ENCODE peak calls at places on chromosomes 5 and 9, in nine cellular contexts. I is H7; E is effector memory CD4-positive, alpha-beta T cell; A is hepatocyte; F is mammary epithelial cell; L is IMR-90; O is choroid plexus epithelial cell; D is AG04450; Q is epithelial cell of esophagus. V is an unnamed sample.

GRCh38 chr5:78925102-78925876 is 59.8 kb downstream of the ARSB start:
- DNase-seq in L (no peak), D (no peak), F (no peak), I (no peak), E (no peak), Q (no peak), O (peak; percentile 18), A (no peak), V (no peak)

GRCh38 chr9:96048116-96048953 is 172.8 kb downstream of the ERCC6L2 start:
- DNase-seq in Q (peak; percentile 26), D (no peak), A (peak; percentile 74), L (no peak), F (peak; percentile 19), E (no peak), I (peak; percentile 83), O (no peak), V (no peak)

GRCh38 chr5:164119806-164120440 is 614.5 kb downstream of the MAT2B start:
- DNase-seq in I (peak; percentile 2), A (peak; percentile 5), L (peak; percentile 56), O (peak; percentile 56), E (no peak), D (peak; percentile 4), Q (peak; percentile 61), F (peak; percentile 55), V (no peak)

GRCh38 chr5:3214396-3214795 is 381.2 kb upstream of the IRX1 start:
- DNase-seq in Q (no peak), F (no peak), E (no peak), L (no peak), D (no peak), I (no peak), O (no peak), A (no peak), V (no peak)

GRCh38 chr5:78490709-78491485 is 130.5 kb downstream of the SCAMP1 start:
- DNase-seq in D (no peak), E (no peak), I (no peak), Q (peak; percentile 75), L (peak; percentile 22), F (peak; percentile 25), O (no peak), A (no peak), V (no peak)

GRCh38 chr5:142727736-142728047 is 41.8 kb upstream of the FGF1 start:
- DNase-seq in E (no peak), I (no peak), D (no peak), L (no peak), F (no peak), O (no peak), A (no peak), Q (no peak), V (no peak)

GRCh38 chr5:142143878-142144277 is 35.3 kb downstream of the NDFIP1 start:
- DNase-seq in F (peak; percentile 13), I (peak; percentile 38), E (no peak), L (peak; percentile 58), D (peak; percentile 18), Q (peak; percentile 55), O (peak; percentile 81), A (peak; percentile 38), V (no peak)

GRCh38 chr5:123868267-123868666 is 356.3 kb downstream of the CSNK1G3 start:
- DNase-seq in D (no peak), I (no peak), Q (no peak), F (no peak), A (peak; percentile 31), E (no peak), O (no peak), L (no peak), V (no peak)

GRCh38 chr5:16815432-16815831 is 120.7 kb downstream of the MYO10 start:
- DNase-seq in A (no peak), Q (peak; percentile 39), I (no peak), D (no peak), L (no peak), E (no peak), F (no peak), O (no peak), V (no peak)

GRCh38 chr5:96687812-96688453 is 25.8 kb downstream of the CAST start:
- DNase-seq in L (peak; percentile 76), O (peak; percentile 87), A (peak; percentile 52), D (no peak), I (peak; percentile 40), Q (peak; percentile 68), E (no peak), F (no peak), V (no peak)

GRCh38 chr5:1725641-1726468 is 73.8 kb downstream of the MRPL36 start:
- DNase-seq in O (no peak), Q (no peak), I (peak; percentile 89), L (no peak), A (no peak), E (no peak), D (no peak), F (no peak), V (peak; percentile 50)

GRCh38 chr5:162068412-162068811 is 839 bp downstream of the GABRG2 start:
- DNase-seq in A (peak; percentile 83), L (no peak), Q (peak; percentile 60), D (no peak), O (peak; percentile 0), I (peak; percentile 55), E (no peak), F (peak; percentile 27), V (no peak)

GRCh38 chr5:51376504-51376903 is 6.7 kb upstream of the ISL1 start:
- DNase-seq in Q (no peak), E (no peak), F (no peak), A (no peak), L (no peak), O (no peak), D (no peak), I (no peak), V (no peak)

GRCh38 chr5:124700333-124700732 is 46.1 kb downstream of the ZNF608 start:
- DNase-seq in A (no peak), Q (no peak), L (no peak), I (no peak), O (no peak), E (no peak), F (no peak), D (no peak), V (no peak)

GRCh38 chr5:54254482-54255198 is 55.7 kb downstream of the ARL15 start:
- DNase-seq in D (no peak), I (no peak), A (peak; percentile 22), Q (peak; percentile 11), E (no peak), L (no peak), O (peak; percentile 68), F (no peak), V (no peak)

DNA sequence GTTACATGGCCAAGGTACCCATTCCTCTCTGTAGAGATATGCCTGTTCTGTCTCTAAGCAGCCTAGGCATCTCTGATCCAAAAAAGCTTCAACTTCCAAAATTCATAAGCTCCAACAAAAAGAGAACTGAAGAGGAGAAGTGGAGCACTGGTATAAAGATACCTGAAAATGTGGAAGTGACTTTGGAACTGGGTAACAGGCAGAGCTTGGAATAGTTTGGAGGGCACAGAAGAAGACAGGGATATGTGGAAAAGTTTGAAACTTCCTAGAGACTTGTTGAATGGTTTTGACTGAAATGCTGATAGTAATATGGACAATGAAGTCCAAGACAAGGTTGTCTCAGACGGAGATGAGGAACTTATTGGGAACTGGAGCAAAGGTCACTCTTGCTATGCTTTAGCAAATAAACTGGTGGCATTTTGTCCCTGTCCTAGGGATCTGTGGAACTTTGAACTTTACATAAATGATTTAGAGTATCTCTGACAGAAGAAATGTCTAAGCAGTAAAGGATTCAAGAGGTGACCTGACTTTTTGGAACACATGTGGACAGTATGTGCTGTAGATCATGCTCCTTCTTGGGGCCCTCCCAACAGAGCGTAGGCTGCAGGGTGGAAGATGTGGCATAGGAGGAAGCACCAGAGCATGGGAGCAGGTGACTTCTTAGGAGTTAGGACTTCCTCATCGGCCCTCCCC is 162.2 kb upstream of the TRIM32 start:
- DNase-seq in O (no peak), F (no peak), E (no peak), I (no peak), D (no peak), L (no peak), Q (no peak), A (no peak), V (no peak)
- H3K4me3 ChIP-seq in O (no peak overlapping the region), F (no peak overlapping the region), E (no peak overlapping the region), I (no peak overlapping the region), D (no peak overlapping the region), L (no peak overlapping the region), Q (no peak overlapping the region), A (no peak overlapping the region), V (no peak overlapping the region)

DNA sequence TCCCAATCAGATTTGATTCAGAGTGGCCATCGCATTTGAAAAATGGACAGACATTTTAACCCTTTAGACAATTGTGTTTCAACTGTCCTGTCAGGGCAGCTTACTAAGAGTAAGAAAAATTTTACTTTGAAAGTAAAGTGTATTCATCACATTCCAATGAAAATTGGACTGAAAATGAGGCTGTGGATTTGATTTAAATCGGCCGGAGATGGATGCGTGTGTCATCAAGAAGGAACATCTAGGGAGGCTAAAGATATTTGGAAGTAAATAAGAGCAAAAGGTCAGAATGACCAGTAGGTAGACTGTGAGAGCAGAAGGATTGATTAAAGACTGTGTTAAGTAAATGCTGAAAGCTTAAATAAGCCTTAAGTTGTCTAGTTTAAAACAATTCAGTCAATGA is 1.5 kb downstream of the ZCCHC7 start:
- DNase-seq in A (no peak), L (no peak), O (no peak), I (no peak), E (no peak), F (no peak), D (no peak), Q (no peak), V (no peak)
- H3K4me3 ChIP-seq in A (no peak overlapping the region), L (no peak overlapping the region), O (peak overlapping the region; percentile 82), I (no peak overlapping the region), E (no peak overlapping the region), F (peak overlapping the region; percentile 69), D (peak overlapping the region; percentile 82), Q (peak overlapping the region; percentile 81), V (no peak overlapping the region)

GRCh38 chr9:133274236-133275104 is 531 bp downstream of the ABO start:
- DNase-seq in Q (no peak), O (no peak), L (no peak), I (peak; percentile 81), D (no peak), F (no peak), E (no peak), A (no peak), V (no peak)

GRCh38 chr9:133275105-133276000 is at the start of gene ABO:
- DNase-seq in D (no peak), F (no peak), E (no peak), Q (no peak), O (no peak), A (peak; percentile 71), I (peak; percentile 91), L (no peak), V (no peak)

GRCh38 chr9:133273819-133274218 is 1.2 kb downstream of the ABO start:
- DNase-seq in A (no peak), D (no peak), O (no peak), I (no peak), E (no peak), L (no peak), Q (no peak), F (no peak), V (no peak)

GRCh38 chr9:133276001-133276884 is 1.2 kb upstream of the ABO start:
- DNase-seq in D (no peak), E (no peak), L (no peak), A (no peak), Q (no peak), F (no peak), I (no peak), O (no peak), V (no peak)

GRCh38 chr9:133273098-133273497 is 1.9 kb downstream of the ABO start:
- DNase-seq in D (no peak), E (no peak), O (no peak), F (no peak), A (no peak), I (no peak), L (no peak), Q (no peak), V (no peak)
- H3K4me3 ChIP-seq in D (no peak overlapping the region), E (no peak overlapping the region), O (no peak overlapping the region), F (no peak overlapping the region), A (no peak overlapping the region), I (no peak overlapping the region), L (no peak overlapping the region), Q (no peak overlapping the region), V (no peak overlapping the region)

GRCh38 chr5:77180167-77181081 is 30.1 kb upstream of the PDE8B start:
- DNase-seq in A (peak; percentile 43), Q (no peak), L (no peak), E (no peak), I (peak; percentile 73), D (no peak), O (peak; percentile 36), F (no peak), V (no peak)
- H3K4me3 ChIP-seq in A (peak overlapping the region; percentile 48), Q (peak overlapping the region; percentile 31), L (peak overlapping the region; percentile 35), E (no peak overlapping the region), I (peak overlapping the region; percentile 55), D (peak overlapping the region; percentile 49), O (peak overlapping the region; percentile 54), F (no peak overlapping the region), V (peak overlapping the region; percentile 55)

V was measured in right atrium auricular region.